ENCODE peak calls at places on chromosomes 1 and 21, in five cellular contexts. X, H, E, T and W are unnamed samples.

GRCh38 chr1:1422465-1423244 is 1.6 kb upstream of the ANKRD65 start:
- DNase-seq in H (peak), T (no peak), X (no peak), E (no peak), W (no peak)

GRCh38 chr1:19074361-19074901 is 118.0 kb upstream of the IFFO2 start:
- DNase-seq in E (peak), H (peak), X (no peak), T (no peak), W (no peak)

GRCh38 chr21:32916522-32917099 is 109.1 kb upstream of the OLIG2 start:
- DNase-seq in H (peak), X (no peak), T (no peak), E (no peak), W (no peak)

GRCh38 chr1:66250483-66250882 is 283.5 kb upstream of the SGIP1 start:
- DNase-seq in T (no peak), X (no peak), H (no peak), E (no peak), W (no peak)

GRCh38 chr1:64623750-64624445 is 121.0 kb upstream of the RAVER2 start:
- DNase-seq in T (peak), E (no peak), X (no peak), H (peak), W (no peak)

GRCh38 chr21:46437096-46437498 is 21.6 kb upstream of the DIP2A start:
- DNase-seq in E (no peak), T (no peak), X (no peak), H (no peak), W (no peak)

GRCh38 chr1:85245456-85245855 is 14.0 kb downstream of the C1orf52 start:
- DNase-seq in H (no peak), X (no peak), E (no peak), T (no peak), W (no peak)

GRCh38 chr1:21338568-21339401 is 48.5 kb upstream of the ECE1 start:
- DNase-seq in H (no peak), E (no peak), T (no peak), X (no peak), W (no peak)

GRCh38 chr1:15075812-15076211 is 77.7 kb upstream of the TMEM51 start:
- DNase-seq in X (no peak), E (no peak), T (no peak), H (no peak), W (no peak)

GRCh38 chr1:157240495-157241184 is 102.4 kb upstream of the ETV3 start:
- DNase-seq in T (no peak), H (no peak), X (no peak), E (no peak), W (no peak)

GRCh38 chr1:53285546-53285945 is 42.3 kb downstream of the LRP8 start:
- DNase-seq in T (no peak), H (no peak), X (no peak), E (no peak), W (no peak)

GRCh38 chr1:218705391-218705790 is 360.3 kb downstream of the TGFB2 start:
- DNase-seq in H (no peak), E (no peak), T (no peak), X (no peak), W (no peak)

GRCh38 chr1:20439282-20439681 is 46.7 kb downstream of the CAMK2N1 start:
- DNase-seq in T (no peak), E (no peak), H (no peak), X (no peak), W (no peak)

GRCh38 chr1:240705584-240705983 is 93.6 kb upstream of the GREM2 start:
- DNase-seq in X (no peak), E (no peak), H (no peak), T (no peak), W (no peak)

GRCh38 chr1:118214866-118215265 is 29.8 kb upstream of the SPAG17 start:
- DNase-seq in H (no peak), X (no peak), T (no peak), E (no peak), W (no peak)

GRCh38 chr1:204041232-204041767 is 31.6 kb upstream of the SOX13 start:
- DNase-seq in H (no peak), T (no peak), E (no peak), X (no peak), W (no peak)